ENCODE peak calls at places on chromosomes 12 and 14, in seven cellular contexts. S is IMR-90, F is upper lobe of right lung, P is astrocyte, J is adipocyte, E is prostate gland, T is MM.1S. I is an unnamed sample.

GRCh38 chr12:2797721-2798418 is 3.1 kb downstream of the FKBP4 start:
- DNase-seq in S (no peak), F (no peak), P (no peak), J (no peak), E (no peak), T (no peak), I (peak; percentile 88)

GRCh38 chr14:65210118-65210826 is 108.0 kb upstream of the MAX start:
- DNase-seq in S (peak; percentile 29), F (no peak), P (peak; percentile 52), J (no peak), E (no peak), T (peak; percentile 61), I (no peak)

GRCh38 chr14:64238049-64238448 is 56.1 kb downstream of the ESR2 start:
- DNase-seq in S (no peak), F (no peak), P (no peak), J (no peak), E (no peak), T (no peak), I (no peak)

GRCh38 chr12:93978553-93978952 is 169.8 kb upstream of the PLXNC1 start:
- DNase-seq in S (peak; percentile 67), F (no peak), P (peak; percentile 74), J (peak; percentile 89), E (no peak), T (no peak), I (no peak)

GRCh38 chr12:83971781-83972180 is 940.8 kb downstream of the SLC6A15 start:
- DNase-seq in S (no peak), F (no peak), P (no peak), J (no peak), E (no peak), T (no peak), I (no peak)

GRCh38 chr12:86194721-86195120 is 61.5 kb downstream of the MGAT4C start:
- DNase-seq in S (no peak), F (no peak), P (no peak), J (no peak), E (no peak), T (no peak), I (no peak)

GRCh38 chr14:89451229-89451628 is 34.2 kb upstream of the FOXN3 start:
- DNase-seq in S (no peak), F (no peak), P (no peak), J (no peak), E (no peak), T (no peak), I (no peak)

GRCh38 chr12:27733052-27733656 is 22.5 kb downstream of the MRPS35 start:
- DNase-seq in S (peak; percentile 52), F (no peak), P (peak; percentile 9), J (peak; percentile 74), E (no peak), T (peak; percentile 48), I (no peak)

GRCh38 chr12:130805635-130806034 is 33.4 kb downstream of the STX2 start:
- DNase-seq in S (no peak), F (no peak), P (no peak), J (no peak), E (no peak), T (no peak), I (no peak)

GRCh38 chr12:133180669-133181068 is 626 bp upstream of the ZNF268 start:
- DNase-seq in S (no peak), F (no peak), P (no peak), J (no peak), E (no peak), T (no peak), I (no peak)

GRCh38 chr12:62720661-62721330 is 214.2 kb downstream of the PPM1H start:
- DNase-seq in S (peak; percentile 83), F (no peak), P (peak; percentile 66), J (peak; percentile 56), E (no peak), T (no peak), I (no peak)

GRCh38 chr12:95633049-95633545 is 81.8 kb upstream of the USP44 start:
- DNase-seq in S (peak; percentile 91), F (peak; percentile 69), P (peak; percentile 89), J (peak; percentile 68), E (peak; percentile 82), T (no peak), I (peak; percentile 55)

GRCh38 chr12:94771741-94772140 is 121.4 kb upstream of the TMCC3 start:
- DNase-seq in S (no peak), F (no peak), P (no peak), J (no peak), E (no peak), T (no peak), I (no peak)

GRCh38 chr14:97107760-97108159 is 310.6 kb downstream of the VRK1 start:
- DNase-seq in S (no peak), F (no peak), P (no peak), J (no peak), E (no peak), T (no peak), I (no peak)

GRCh38 chr12:88955541-88955940 is 375.3 kb upstream of the KITLG start:
- DNase-seq in S (no peak), F (no peak), P (no peak), J (no peak), E (no peak), T (no peak), I (no peak)

GRCh38 chr12:65090461-65090860 is 30.6 kb downstream of the WIF1 start:
- DNase-seq in S (no peak), F (no peak), P (no peak), J (no peak), E (peak; percentile 10), T (no peak), I (no peak)

GRCh38 chr12:57094194-57095160 is 5.6 kb downstream of the NAB2 start:
- DNase-seq in S (no peak), F (no peak), P (no peak), J (no peak), E (peak; percentile 66), T (no peak), I (peak; percentile 3)

DNA sequence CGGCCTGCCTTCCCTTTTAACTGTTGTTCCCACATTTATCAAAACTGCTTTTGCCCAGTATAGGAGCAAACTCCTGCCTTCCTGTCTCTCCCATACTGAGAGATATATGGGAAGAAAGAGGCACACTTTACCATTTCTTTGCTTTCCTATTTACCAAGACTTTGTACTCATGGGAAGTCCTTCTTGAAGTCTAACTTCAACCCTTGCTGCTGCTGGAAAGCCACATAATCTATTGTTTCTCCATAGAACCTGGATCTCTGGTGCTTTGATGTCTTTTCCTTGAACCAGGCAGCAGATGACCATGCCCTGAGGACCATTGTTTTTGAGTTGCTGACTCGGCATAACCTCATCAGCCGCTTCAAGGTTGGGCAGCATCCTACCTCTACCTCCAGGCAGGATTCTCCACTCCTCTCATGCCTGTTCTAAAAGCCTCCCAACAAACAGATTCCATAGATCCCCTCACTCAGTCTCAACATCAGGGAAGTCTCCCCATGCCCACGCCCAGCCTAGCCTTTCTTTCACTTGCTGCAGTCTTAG is 18.4 kb downstream of the PPP1R1A start:
- DNase-seq in S (no peak), F (no peak), P (no peak), J (no peak), E (no peak), T (no peak), I (no peak)
- H3K36me3 ChIP-seq in S (no peaks in the 10 kb centered on the region), F (no peaks in the 10 kb centered on the region), P (no peaks in the 10 kb centered on the region), J (peaks cover 75% of the 10 kb centered on the region), E (no peaks in the 10 kb centered on the region), T (no peaks in the 10 kb centered on the region), I (peaks cover 7% of the 10 kb centered on the region)

DNA sequence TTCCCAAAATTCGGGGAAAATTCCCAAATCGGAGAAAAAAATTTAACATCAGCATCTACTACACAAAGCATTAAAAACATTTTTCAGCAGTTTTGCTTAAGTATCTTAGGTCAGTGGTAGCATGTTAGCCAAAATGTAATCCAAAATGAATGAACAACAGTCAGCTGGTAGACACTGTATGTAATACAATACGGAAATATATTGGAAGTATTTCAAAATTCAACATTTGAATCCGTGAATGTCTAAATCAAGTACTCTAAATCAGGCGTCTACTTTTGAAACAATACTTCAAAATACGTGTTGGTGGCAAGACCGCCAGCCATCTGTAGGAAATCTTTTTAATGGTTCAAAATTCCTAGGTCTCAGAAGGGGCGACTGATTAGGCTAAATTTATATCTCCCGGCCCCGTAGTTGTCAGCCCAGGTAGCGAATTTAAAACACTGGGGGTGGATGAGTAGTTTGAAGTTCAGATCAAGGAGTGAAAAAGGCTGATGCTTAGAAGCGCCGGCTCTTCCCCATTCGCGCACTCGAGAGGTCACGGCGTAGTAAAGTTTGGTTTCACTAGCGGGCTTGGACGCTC is 1.0 kb downstream of the SCAF11 start:
- DNase-seq in S (peak; percentile 26), F (no peak), P (peak; percentile 27), J (peak; percentile 81), E (no peak), T (peak; percentile 68), I (peak; percentile 68)
- H3K4me1 ChIP-seq in S (peaks cover 3% of the 10 kb centered on the region), F (peaks cover 50% of the 10 kb centered on the region), P (peaks cover 20% of the 10 kb centered on the region), J (peaks cover 39% of the 10 kb centered on the region), E (peaks cover 7% of the 10 kb centered on the region), T (peaks cover 44% of the 10 kb centered on the region), I (peaks cover 39% of the 10 kb centered on the region)

GRCh38 chr14:34628681-34629135 is 1.2 kb downstream of the SNX6 start:
- DNase-seq in S (peak; percentile 18), F (no peak), P (no peak), J (peak; percentile 22), E (no peak), T (no peak), I (peak; percentile 37)

GRCh38 chr14:34619399-34619920 is 10.5 kb downstream of the SNX6 start:
- DNase-seq in S (no peak), F (no peak), P (no peak), J (no peak), E (no peak), T (no peak), I (no peak)

GRCh38 chr14:34620115-34620514 is 9.8 kb downstream of the SNX6 start:
- DNase-seq in S (no peak), F (peak; percentile 19), P (no peak), J (no peak), E (no peak), T (no peak), I (no peak)

GRCh38 chr14:34629344-34629656 is 648 bp downstream of the SNX6 start:
- DNase-seq in S (no peak), F (no peak), P (no peak), J (no peak), E (no peak), T (no peak), I (no peak)

GRCh38 chr14:34623506-34623905 is 6.4 kb downstream of the SNX6 start:
- DNase-seq in S (peak; percentile 37), F (no peak), P (no peak), J (no peak), E (no peak), T (no peak), I (no peak)
- H3K36me3 ChIP-seq in S (peaks cover 23% of the 10 kb centered on the region), F (peaks cover 13% of the 10 kb centered on the region), P (peaks cover 20% of the 10 kb centered on the region), J (peaks cover 22% of the 10 kb centered on the region), E (no peaks in the 10 kb centered on the region), T (no peaks in the 10 kb centered on the region), I (peaks cover 45% of the 10 kb centered on the region)

GRCh38 chr12:120235369-120236123 is 30.0 kb downstream of the PXN start:
- DNase-seq in S (no peak), F (no peak), P (no peak), J (no peak), E (no peak), T (no peak), I (no peak)

GRCh38 chr12:120238224-120238616 is 27.3 kb downstream of the PXN start:
- DNase-seq in S (no peak), F (no peak), P (no peak), J (no peak), E (no peak), T (no peak), I (no peak)

GRCh38 chr12:120231316-120232011 is 30.6 kb upstream of the RPLP0 start:
- DNase-seq in S (peak; percentile 97), F (no peak), P (peak; percentile 97), J (peak; percentile 80), E (no peak), T (no peak), I (peak; percentile 73)

GRCh38 chr12:120236124-120236398 is 29.5 kb downstream of the PXN start:
- DNase-seq in S (no peak), F (no peak), P (no peak), J (no peak), E (no peak), T (no peak), I (no peak)

GRCh38 chr12:120234643-120235368 is 30.7 kb downstream of the PXN start:
- DNase-seq in S (peak; percentile 97), F (peak; percentile 81), P (peak; percentile 97), J (peak; percentile 94), E (peak; percentile 67), T (no peak), I (peak; percentile 73)
- H3K4me1 ChIP-seq in S (peaks cover 70% of the 10 kb centered on the region), F (peaks cover 100% of the 10 kb centered on the region), P (peaks cover 87% of the 10 kb centered on the region), J (peaks cover 84% of the 10 kb centered on the region), E (peaks cover 40% of the 10 kb centered on the region), T (no peaks in the 10 kb centered on the region), I (peaks cover 85% of the 10 kb centered on the region)

I was measured in stomach.